ENCODE peak calls at places on chromosomes 3 and 15, in eight cellular contexts. One of them, this sample, is unnamed.

GRCh38 chr3:69012836-69013255 is 638 bp downstream of the EOGT start:
- DNase-seq in NCI-H82: peak
- DNase-seq in WTC11: peak
- DNase-seq in T-cell: no peak
- DNase-seq in pons: no peak
- DNase-seq in stimulated activated CD4-positive, alpha-beta T cell treated with anti-CD3 and anti-CD28 coated beads, Interleukin-1b, Interleukin-23, amount 100 ng/mL, for 4 hours: no peak
- DNase-seq in erythroblast: peak
- DNase-seq in aorta: peak
- DNase-seq in this sample: peak

GRCh38 chr3:169628567-169628966 is 34.9 kb downstream of the MECOM start:
- DNase-seq in NCI-H82: no peak
- DNase-seq in WTC11: no peak
- DNase-seq in T-cell: no peak
- DNase-seq in pons: no peak
- DNase-seq in stimulated activated CD4-positive, alpha-beta T cell treated with anti-CD3 and anti-CD28 coated beads, Interleukin-1b, Interleukin-23, amount 100 ng/mL, for 4 hours: no peak
- DNase-seq in erythroblast: no peak
- DNase-seq in aorta: no peak
- DNase-seq in this sample: no peak

GRCh38 chr15:101420232-101420631 is 69.3 kb downstream of the PCSK6 start:
- DNase-seq in NCI-H82: no peak
- DNase-seq in WTC11: no peak
- DNase-seq in T-cell: no peak
- DNase-seq in pons: no peak
- DNase-seq in stimulated activated CD4-positive, alpha-beta T cell treated with anti-CD3 and anti-CD28 coated beads, Interleukin-1b, Interleukin-23, amount 100 ng/mL, for 4 hours: no peak
- DNase-seq in erythroblast: no peak
- DNase-seq in aorta: no peak
- DNase-seq in this sample: no peak

GRCh38 chr3:153087595-153088566 is 74.1 kb upstream of the RAP2B start:
- DNase-seq in NCI-H82: no peak
- DNase-seq in WTC11: no peak
- DNase-seq in T-cell: no peak
- DNase-seq in pons: no peak
- DNase-seq in stimulated activated CD4-positive, alpha-beta T cell treated with anti-CD3 and anti-CD28 coated beads, Interleukin-1b, Interleukin-23, amount 100 ng/mL, for 4 hours: no peak
- DNase-seq in erythroblast: no peak
- DNase-seq in aorta: no peak
- DNase-seq in this sample: no peak

GRCh38 chr3:27360113-27361078 is 8.8 kb downstream of the NEK10 start:
- DNase-seq in NCI-H82: peak
- DNase-seq in WTC11: no peak
- DNase-seq in T-cell: no peak
- DNase-seq in pons: no peak
- DNase-seq in stimulated activated CD4-positive, alpha-beta T cell treated with anti-CD3 and anti-CD28 coated beads, Interleukin-1b, Interleukin-23, amount 100 ng/mL, for 4 hours: no peak
- DNase-seq in erythroblast: no peak
- DNase-seq in aorta: no peak
- DNase-seq in this sample: no peak

GRCh38 chr3:9211155-9211950 is 38.1 kb downstream of the SRGAP3 start:
- DNase-seq in NCI-H82: no peak
- DNase-seq in WTC11: no peak
- DNase-seq in T-cell: no peak
- DNase-seq in pons: no peak
- DNase-seq in stimulated activated CD4-positive, alpha-beta T cell treated with anti-CD3 and anti-CD28 coated beads, Interleukin-1b, Interleukin-23, amount 100 ng/mL, for 4 hours: no peak
- DNase-seq in erythroblast: no peak
- DNase-seq in aorta: no peak
- DNase-seq in this sample: no peak

GRCh38 chr3:29331830-29332637 is 51.2 kb downstream of the RBMS3 start:
- DNase-seq in NCI-H82: no peak
- DNase-seq in WTC11: no peak
- DNase-seq in T-cell: no peak
- DNase-seq in pons: no peak
- DNase-seq in stimulated activated CD4-positive, alpha-beta T cell treated with anti-CD3 and anti-CD28 coated beads, Interleukin-1b, Interleukin-23, amount 100 ng/mL, for 4 hours: no peak
- DNase-seq in erythroblast: no peak
- DNase-seq in aorta: no peak
- DNase-seq in this sample: no peak

GRCh38 chr3:73115806-73116205 is 54.3 kb downstream of the EBLN2 start:
- DNase-seq in NCI-H82: no peak
- DNase-seq in WTC11: no peak
- DNase-seq in T-cell: no peak
- DNase-seq in pons: no peak
- DNase-seq in stimulated activated CD4-positive, alpha-beta T cell treated with anti-CD3 and anti-CD28 coated beads, Interleukin-1b, Interleukin-23, amount 100 ng/mL, for 4 hours: no peak
- DNase-seq in erythroblast: no peak
- DNase-seq in aorta: no peak
- DNase-seq in this sample: no peak

GRCh38 chr3:13536832-13537231 is 12.1 kb upstream of the FBLN2 start:
- DNase-seq in NCI-H82: no peak
- DNase-seq in WTC11: no peak
- DNase-seq in T-cell: no peak
- DNase-seq in pons: no peak
- DNase-seq in stimulated activated CD4-positive, alpha-beta T cell treated with anti-CD3 and anti-CD28 coated beads, Interleukin-1b, Interleukin-23, amount 100 ng/mL, for 4 hours: no peak
- DNase-seq in erythroblast: no peak
- DNase-seq in aorta: peak
- DNase-seq in this sample: no peak

This sample was measured in lower lobe of right lung.